ENCODE peak calls at places on chromosomes 12 and 14, in eight cellular contexts. J, F, D, W, S, T, O and R are unnamed samples.

GRCh38 chr14:23530360-23531055 is 21.1 kb downstream of the ZFHX2 start:
- DNase-seq in J (no peak), F (no peak), D (no peak), W (no peak), S (no peak), T (no peak), O (no peak), R (no peak)

GRCh38 chr12:12676605-12677004 is 19.4 kb downstream of the GPR19 start:
- DNase-seq in J (no peak), F (no peak), D (no peak), W (no peak), S (no peak), T (no peak), O (no peak), R (no peak)

GRCh38 chr12:24997970-24998582 is 49.2 kb upstream of the BCAT1 start:
- DNase-seq in J (no peak), F (no peak), D (no peak), W (no peak), S (peak), T (peak), O (no peak), R (peak)

GRCh38 chr12:53560386-53560785 is 53.1 kb upstream of the NPFF start:
- DNase-seq in J (no peak), F (no peak), D (no peak), W (no peak), S (no peak), T (no peak), O (no peak), R (no peak)

GRCh38 chr12:110600254-110600653 is 13.7 kb upstream of the TCTN1 start:
- DNase-seq in J (no peak), F (peak), D (peak), W (no peak), S (peak), T (peak), O (no peak), R (no peak)

GRCh38 chr14:22837059-22837749 is 819 bp downstream of the MMP14 start:
- DNase-seq in J (no peak), F (peak), D (peak), W (no peak), S (no peak), T (no peak), O (peak), R (peak)

GRCh38 chr14:36505892-36506731 is 13.9 kb downstream of the NKX2-1 start:
- DNase-seq in J (no peak), F (peak), D (no peak), W (no peak), S (no peak), T (no peak), O (no peak), R (no peak)

GRCh38 chr12:115037830-115038229 is 353.9 kb upstream of the TBX3 start:
- DNase-seq in J (no peak), F (no peak), D (no peak), W (no peak), S (no peak), T (no peak), O (no peak), R (no peak)

GRCh38 chr12:47079894-47080724 is at the start of gene AMIGO2:
- DNase-seq in J (peak), F (no peak), D (peak), W (peak), S (peak), T (peak), O (peak), R (peak)

GRCh38 chr12:104049278-104050257 is at the start of gene GLT8D2:
- DNase-seq in J (peak), F (peak), D (no peak), W (peak), S (no peak), T (no peak), O (peak), R (peak)

GRCh38 chr12:118874698-118875548 is 106.4 kb upstream of the SRRM4 start:
- DNase-seq in J (no peak), F (peak), D (no peak), W (no peak), S (peak), T (no peak), O (no peak), R (no peak)

GRCh38 chr12:109253913-109254544 is 55.1 kb downstream of the FOXN4 start:
- DNase-seq in J (no peak), F (no peak), D (no peak), W (no peak), S (no peak), T (no peak), O (no peak), R (no peak)

GRCh38 chr12:4221157-4221556 is 52.4 kb upstream of the CCND2 start:
- DNase-seq in J (no peak), F (no peak), D (no peak), W (no peak), S (no peak), T (no peak), O (no peak), R (no peak)

GRCh38 chr12:68521848-68522502 is 88.7 kb upstream of the RAP1B start:
- DNase-seq in J (no peak), F (no peak), D (no peak), W (no peak), S (no peak), T (no peak), O (no peak), R (no peak)

GRCh38 chr14:70595443-70596185 is 4.8 kb downstream of the MED6 start:
- DNase-seq in J (no peak), F (no peak), D (no peak), W (no peak), S (no peak), T (no peak), O (peak), R (no peak)

GRCh38 chr12:38689704-38690103 is 215.7 kb downstream of the CPNE8 start:
- DNase-seq in J (no peak), F (no peak), D (no peak), W (no peak), S (no peak), T (no peak), O (no peak), R (no peak)

GRCh38 chr12:93135286-93136239 is 206.5 kb upstream of the EEA1 start:
- DNase-seq in J (no peak), F (peak), D (no peak), W (no peak), S (no peak), T (no peak), O (no peak), R (no peak)